ENCODE peak calls at places on chromosomes 3 and 15, in six cellular contexts. C, E, H, B, M and R are unnamed samples.

GRCh38 chr3:129690406-129690805 is 83.9 kb upstream of the PLXND1 start:
- DNase-seq in C (peak), M (peak), E (no peak), H (peak), B (peak), R (peak)

GRCh38 chr3:44387404-44387803 is 48.8 kb downstream of the TCAIM start:
- DNase-seq in M (no peak), E (peak), B (no peak), C (no peak), H (no peak), R (no peak)

GRCh38 chr3:141707741-141708203 is 30.3 kb upstream of the RNF7 start:
- DNase-seq in H (no peak), E (no peak), B (no peak), M (no peak), C (no peak), R (no peak)

GRCh38 chr15:39273805-39274411 is 307.0 kb upstream of the THBS1 start:
- DNase-seq in B (no peak), M (no peak), C (no peak), H (peak), E (no peak), R (no peak)

GRCh38 chr3:60954049-60954448 is 297.2 kb downstream of the FHIT start:
- DNase-seq in B (no peak), E (no peak), C (no peak), H (no peak), M (no peak), R (no peak)

GRCh38 chr15:75620043-75620775 is 5.3 kb downstream of the SNUPN start:
- DNase-seq in H (peak), E (no peak), M (no peak), B (no peak), C (no peak), R (no peak)

GRCh38 chr3:98770261-98771039 is 7.3 kb downstream of the ST3GAL6 start:
- DNase-seq in H (peak), C (no peak), E (no peak), B (no peak), M (no peak), R (peak)

GRCh38 chr3:194364652-194365434 is 4.7 kb downstream of the LRRC15 start:
- DNase-seq in C (no peak), B (no peak), H (peak), M (no peak), E (peak), R (no peak)

GRCh38 chr3:186152361-186152798 is 43.5 kb upstream of the ETV5 start:
- DNase-seq in C (no peak), B (no peak), H (no peak), E (no peak), M (no peak), R (no peak)